ENCODE peak calls at places on chromosomes 13 and 19, in seven cellular contexts. F is neuronal stem cell, L is H9, W is H1, Z is IMR-90, U is mesenchymal stem cell, C is mesendoderm. M is an unnamed sample.

GRCh38 chr19:4606921-4607678 is 32.2 kb upstream of the TNFAIP8L1 start:
- DNase-seq in Z (no peak), W (peak), L (peak), U (peak), C (peak), F (peak), M (no peak)

GRCh38 chr13:63944896-63945295 is 2529.2 kb upstream of the PCDH20 start:
- DNase-seq in W (no peak), U (no peak), C (no peak), F (no peak), L (no peak), Z (no peak), M (no peak)

GRCh38 chr19:10518444-10519361 is 1.5 kb upstream of the S1PR5 start:
- DNase-seq in U (no peak), C (no peak), L (no peak), F (no peak), W (peak), Z (no peak), M (no peak)

GRCh38 chr19:55579766-55580621 is 654 bp downstream of the ZNF579 start:
- DNase-seq in F (no peak), U (peak), C (peak), W (peak), Z (peak), L (peak), M (no peak)

GRCh38 chr13:32136716-32137115 is 105.1 kb downstream of the FRY start:
- DNase-seq in L (no peak), W (no peak), C (no peak), F (no peak), Z (no peak), U (no peak), M (no peak)

GRCh38 chr13:75165543-75166230 is 316.3 kb downstream of the TBC1D4 start:
- DNase-seq in Z (no peak), U (no peak), F (no peak), W (no peak), L (no peak), C (no peak), M (no peak)

GRCh38 chr19:18294467-18294864 is 13.0 kb upstream of the JUND start:
- DNase-seq in U (no peak), Z (no peak), F (no peak), W (no peak), L (peak), C (peak), M (peak)

GRCh38 chr19:43804443-43804842 is 2.2 kb upstream of the LYPD5 start:
- DNase-seq in C (no peak), F (no peak), U (no peak), Z (no peak), W (no peak), L (no peak), M (no peak)

GRCh38 chr13:110018009-110018408 is 231.6 kb upstream of the IRS2 start:
- DNase-seq in Z (peak), U (no peak), C (no peak), W (no peak), L (no peak), F (no peak), M (no peak)

GRCh38 chr19:18418725-18419194 is 438 bp upstream of the SSBP4 start:
- DNase-seq in C (no peak), U (peak), F (no peak), Z (no peak), L (no peak), W (no peak), M (peak)

GRCh38 chr13:54489359-54489758 is 1460.7 kb downstream of the OLFM4 start:
- DNase-seq in F (no peak), C (no peak), W (no peak), U (no peak), L (no peak), Z (no peak), M (no peak)

GRCh38 chr19:38878575-38879399 is 712 bp upstream of the RINL start:
- DNase-seq in L (no peak), U (no peak), C (no peak), W (no peak), Z (no peak), F (no peak), M (no peak)

GRCh38 chr19:45154064-45154827 is 6.5 kb downstream of the NKPD1 start:
- DNase-seq in C (peak), Z (peak), F (no peak), L (no peak), W (no peak), U (peak), M (peak)

GRCh38 chr19:45151821-45152503 is 8.8 kb downstream of the NKPD1 start:
- DNase-seq in Z (no peak), C (no peak), F (no peak), U (no peak), L (peak), W (no peak), M (no peak)

GRCh38 chr19:45152504-45153338 is 8.1 kb downstream of the NKPD1 start:
- DNase-seq in W (peak), Z (peak), L (peak), F (no peak), U (no peak), C (peak), M (no peak)

GRCh38 chr19:45150731-45151725 is 9.8 kb downstream of the NKPD1 start:
- DNase-seq in W (no peak), U (no peak), Z (no peak), F (no peak), C (no peak), L (no peak), M (no peak)

GRCh38 chr19:45153339-45154063 is 7.3 kb downstream of the NKPD1 start:
- DNase-seq in W (peak), L (peak), U (peak), Z (peak), C (peak), F (peak), M (peak)
- H2AK5ac ChIP-seq in W (no peak), L (no peak), U (no peak), Z (no peak), C (no peak), F (peak), M (no peak)

GRCh38 chr19:6877766-6878165 is 9.6 kb upstream of the ADGRE1 start:
- DNase-seq in U (no peak), Z (no peak), F (no peak), W (no peak), L (no peak), C (no peak), M (no peak)
- H3K4me2 ChIP-seq in U (no peak), Z (no peak), F (no peak), W (no peak), L (no peak), C (no peak), M (no peak)

DNA sequence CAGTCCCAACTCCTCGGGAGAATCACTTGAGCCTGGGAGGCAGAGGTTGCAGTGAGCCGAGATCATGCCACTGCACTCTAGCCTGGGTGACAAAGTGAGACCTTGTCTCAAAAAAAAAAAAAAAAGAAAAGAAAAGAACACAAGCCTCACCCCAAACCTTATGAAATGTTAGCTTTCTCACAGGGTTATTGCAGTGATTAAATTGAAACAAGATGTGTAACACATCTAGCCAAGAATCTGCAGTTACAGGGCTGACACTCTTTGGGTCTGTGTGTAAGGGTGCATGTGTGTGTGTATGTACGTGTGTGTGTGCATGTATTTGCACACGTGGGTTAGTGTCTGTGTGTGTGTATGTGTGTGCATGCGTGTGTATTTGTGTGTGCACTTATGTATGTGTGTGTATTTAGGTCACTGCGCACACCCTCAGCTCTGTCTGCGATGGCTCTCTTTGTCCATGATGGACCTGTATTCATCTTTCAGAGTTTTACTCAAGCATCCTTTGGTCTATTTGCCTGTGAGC is 336.3 kb downstream of the UQCRFS1 start:
- DNase-seq in F (no peak), Z (no peak), W (no peak), L (no peak), C (no peak), U (no peak), M (no peak)
- H2AK5ac ChIP-seq in F (no peak), Z (no peak), W (peak), L (no peak), C (no peak), U (no peak), M (no peak)

GRCh38 chr13:43572601-43573360 is 214.0 kb downstream of the ENOX1 start:
- DNase-seq in L (no peak), F (no peak), Z (peak), C (peak), U (peak), W (no peak), M (peak)

GRCh38 chr13:43569688-43570087 is 217.1 kb downstream of the ENOX1 start:
- DNase-seq in W (no peak), L (no peak), U (no peak), C (no peak), F (no peak), Z (no peak), M (no peak)

GRCh38 chr13:43573787-43574562 is 212.8 kb downstream of the ENOX1 start:
- DNase-seq in L (no peak), F (no peak), Z (no peak), W (no peak), U (peak), C (no peak), M (no peak)

GRCh38 chr13:43574601-43575000 is 212.2 kb downstream of the ENOX1 start:
- DNase-seq in W (no peak), Z (no peak), U (peak), L (no peak), F (no peak), C (no peak), M (peak)

DNA sequence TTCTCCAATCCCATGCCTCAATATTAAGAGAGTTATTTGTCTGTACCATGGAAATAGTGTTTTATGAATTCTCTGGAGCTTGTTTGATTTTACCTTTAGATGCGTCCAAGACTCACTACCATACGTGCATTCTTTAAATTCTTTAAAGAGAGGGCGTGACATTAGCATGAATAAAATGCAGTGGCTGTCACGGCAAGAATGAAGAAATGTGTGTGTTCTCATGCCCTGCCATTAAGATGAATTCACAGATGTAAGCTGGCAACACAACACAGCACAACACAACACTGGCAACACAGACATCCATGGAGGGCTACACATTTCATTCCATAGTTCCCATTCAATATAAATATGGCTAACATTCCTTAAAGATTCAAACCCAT is 213.4 kb downstream of the ENOX1 start:
- DNase-seq in F (no peak), L (no peak), U (peak), W (no peak), C (peak), Z (no peak), M (peak)
- H3K4me2 ChIP-seq in F (no peak), L (no peak), U (no peak), W (no peak), C (no peak), Z (peak), M (no peak)

DNA sequence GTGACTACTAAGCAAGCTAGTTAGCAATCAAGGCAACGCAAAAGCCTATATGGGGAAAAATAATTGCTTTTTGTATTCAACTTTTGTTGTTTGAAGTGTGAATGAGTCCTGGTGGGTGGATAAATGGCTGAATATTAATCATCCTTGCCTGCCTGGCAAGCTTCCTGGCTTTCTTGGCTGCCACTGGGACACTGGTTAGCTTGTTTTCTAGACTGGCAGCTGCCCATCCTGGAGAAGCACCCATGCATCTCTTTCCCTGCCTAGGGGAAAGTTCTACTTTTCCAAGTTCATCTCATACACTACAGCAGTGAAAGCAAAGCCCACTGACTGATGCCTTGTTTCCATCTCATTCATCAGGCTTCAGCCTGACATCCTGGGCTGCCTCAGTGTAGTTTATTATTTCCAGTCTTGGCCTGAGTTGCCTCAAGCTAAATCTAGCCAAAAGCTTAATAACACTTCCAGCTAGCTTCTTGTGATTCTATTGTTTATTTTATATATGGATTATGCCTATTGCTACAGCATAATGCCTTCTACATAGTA is 244.8 kb downstream of the PCDH20 start:
- DNase-seq in W (no peak), Z (no peak), U (no peak), F (no peak), C (no peak), L (no peak), M (no peak)
- H2AK5ac ChIP-seq in W (no peak), Z (no peak), U (no peak), F (no peak), C (no peak), L (no peak), M (no peak)

GRCh38 chr19:35909684-35910035 is 1.6 kb upstream of the TYROBP start:
- DNase-seq in L (no peak), C (no peak), Z (no peak), W (no peak), F (no peak), U (no peak), M (no peak)
- H3K4me2 ChIP-seq in L (no peak), C (no peak), Z (no peak), W (no peak), F (no peak), U (no peak), M (no peak)

GRCh38 chr13:111548301-111548700 is 227.9 kb downstream of the TEX29 start:
- DNase-seq in U (no peak), Z (no peak), C (no peak), F (no peak), W (no peak), L (no peak), M (no peak)
- H2AK5ac ChIP-seq in U (no peak), Z (no peak), C (no peak), F (peak), W (no peak), L (no peak), M (no peak)

GRCh38 chr13:98325724-98326123 is 148.7 kb upstream of the RNF113B start:
- DNase-seq in C (no peak), U (no peak), Z (no peak), L (peak), W (no peak), F (no peak), M (no peak)
- H3K4me2 ChIP-seq in C (no peak), U (no peak), Z (no peak), L (no peak), W (no peak), F (no peak), M (no peak)